ENCODE peak calls at places on chromosomes 7 and 10, in ten cellular contexts. I is endodermal cell, A is hypothalamus, F is AG09319, Y is M059J, G is EL, U is endothelial cell, Z is ELR, B is astrocyte of the cerebellum, J is MM.1S. L is an unnamed sample.

GRCh38 chr7:27248427-27248806 is 5.8 kb downstream of the EVX1 start:
- DNase-seq in F (no peak), Z (no peak), U (no peak), G (no peak), A (no peak), Y (no peak), I (no peak), B (no peak), J (no peak), L (no peak)

GRCh38 chr10:6140141-6140841 is 51.5 kb downstream of the RBM17 start:
- DNase-seq in J (no peak), U (no peak), A (no peak), Z (no peak), B (no peak), I (peak), G (no peak), Y (no peak), F (no peak), L (no peak)

GRCh38 chr10:124294811-124295770 is 123.6 kb downstream of the OAT start:
- DNase-seq in I (no peak), Z (no peak), F (no peak), B (no peak), U (no peak), A (no peak), G (no peak), Y (no peak), J (no peak), L (no peak)

GRCh38 chr7:6160191-6160623 is 112.2 kb downstream of the CYTH3 start:
- DNase-seq in A (peak), B (peak), I (peak), U (peak), Z (peak), Y (peak), G (peak), F (peak), J (no peak), L (no peak)

GRCh38 chr7:85695041-85695990 is 508.5 kb upstream of the SEMA3D start:
- DNase-seq in B (no peak), Z (peak), G (peak), I (no peak), F (no peak), A (no peak), J (no peak), Y (peak), U (no peak), L (no peak)

GRCh38 chr7:2820508-2820934 is 23.6 kb downstream of the GNA12 start:
- DNase-seq in F (peak), B (peak), U (no peak), J (no peak), I (no peak), Z (peak), A (no peak), Y (peak), G (peak), L (peak)

GRCh38 chr10:27099916-27100799 is at the start of gene ANKRD26:
- DNase-seq in B (peak), I (peak), G (peak), Y (peak), A (peak), U (peak), Z (peak), F (peak), J (peak), L (peak)

GRCh38 chr7:141949068-141949467 is 2.3 kb upstream of the CLEC5A start:
- DNase-seq in G (no peak), B (no peak), A (no peak), Y (no peak), Z (no peak), I (no peak), F (no peak), U (no peak), J (no peak), L (no peak)

GRCh38 chr7:120502132-120502531 is 229.2 kb downstream of the KCND2 start:
- DNase-seq in I (no peak), F (no peak), Z (no peak), J (no peak), A (no peak), Y (no peak), B (no peak), G (no peak), U (no peak), L (no peak)

L was measured in non-pigmented ciliary epithelial cell.